ENCODE peak calls at places on chromosome 3, in six cellular contexts. B is GM12864; P is T-cell; N is GM23248; V is iPS DF 19.7; X is stimulated activated CD4-positive, alpha-beta T cell treated with anti-CD3 and anti-CD28 coated beads, Interleukin-12 subunit alpha, Interleukin-12 subunit beta, amount 100 ng/mL, for 4 hours. M is an unnamed sample.

GRCh38 chr3:192879346-192880031 is 38.2 kb downstream of the MB21D2 start:
- DNase-seq in B (no peak), P (no peak), N (peak; percentile 96), V (peak; percentile 86), X (no peak), M (peak; percentile 95)

GRCh38 chr3:128549283-128550112 is 56.5 kb upstream of the GATA2 start:
- DNase-seq in B (no peak), P (no peak), N (peak; percentile 86), V (no peak), X (no peak), M (no peak)

GRCh38 chr3:87307805-87308204 is 31.4 kb upstream of the POU1F1 start:
- DNase-seq in B (no peak), P (no peak), N (peak; percentile 8), V (no peak), X (no peak), M (no peak)

GRCh38 chr3:36401056-36401455 is 20.8 kb downstream of the STAC start:
- DNase-seq in B (no peak), P (no peak), N (no peak), V (no peak), X (no peak), M (no peak)

GRCh38 chr3:14218355-14218754 is 39.7 kb downstream of the LSM3 start:
- DNase-seq in B (no peak), P (no peak), N (no peak), V (no peak), X (no peak), M (no peak)

GRCh38 chr3:45055411-45056143 is 29.5 kb downstream of the CLEC3B start:
- DNase-seq in B (peak; percentile 8), P (no peak), N (peak; percentile 81), V (peak; percentile 63), X (no peak), M (peak; percentile 49)

GRCh38 chr3:181709537-181710279 is 2.0 kb upstream of the SOX2 start:
- DNase-seq in B (peak; percentile 21), P (peak; percentile 38), N (peak; percentile 69), V (no peak), X (peak; percentile 65), M (no peak)

GRCh38 chr3:19467761-19468160 is 319.5 kb downstream of the KCNH8 start:
- DNase-seq in B (no peak), P (no peak), N (no peak), V (no peak), X (no peak), M (no peak)

GRCh38 chr3:8784676-8785435 is 15.4 kb upstream of the OXTR start:
- DNase-seq in B (no peak), P (no peak), N (no peak), V (no peak), X (no peak), M (no peak)

GRCh38 chr3:66372681-66373350 is 128.0 kb downstream of the LRIG1 start:
- DNase-seq in B (no peak), P (peak; percentile 43), N (peak; percentile 7), V (peak; percentile 54), X (peak; percentile 12), M (peak; percentile 28)

GRCh38 chr3:189278211-189278610 is 106.4 kb downstream of the TPRG1 start:
- DNase-seq in B (no peak), P (no peak), N (no peak), V (no peak), X (no peak), M (no peak)

GRCh38 chr3:170420307-170420821 is 1.7 kb downstream of the CLDN11 start:
- DNase-seq in B (no peak), P (no peak), N (peak; percentile 69), V (no peak), X (no peak), M (no peak)

GRCh38 chr3:72290859-72291641 is 506.1 kb upstream of the PROK2 start:
- DNase-seq in B (no peak), P (no peak), N (no peak), V (no peak), X (no peak), M (no peak)

GRCh38 chr3:193677734-193678133 is 84.7 kb downstream of the OPA1 start:
- DNase-seq in B (no peak), P (no peak), N (no peak), V (no peak), X (no peak), M (no peak)

GRCh38 chr3:11642455-11643162 is 1.1 kb downstream of the VGLL4 start:
- DNase-seq in B (no peak), P (peak; percentile 68), N (peak; percentile 90), V (no peak), X (peak; percentile 44), M (no peak)

GRCh38 chr3:77466562-77466961 is 426.7 kb downstream of the ROBO2 start:
- DNase-seq in B (no peak), P (no peak), N (no peak), V (no peak), X (no peak), M (no peak)

GRCh38 chr3:10581716-10582115 is 76.3 kb upstream of the ATP2B2 start:
- DNase-seq in B (no peak), P (no peak), N (no peak), V (no peak), X (no peak), M (no peak)

GRCh38 chr3:42590989-42591756 is 513 bp downstream of the SS18L2 start:
- DNase-seq in B (no peak), P (no peak), N (peak; percentile 51), V (no peak), X (no peak), M (no peak)

GRCh38 chr3:156509209-156510174 is 45.4 kb downstream of the SSR3 start:
- DNase-seq in B (peak; percentile 35), P (no peak), N (peak; percentile 73), V (no peak), X (no peak), M (peak; percentile 38)

GRCh38 chr3:123650101-123650500 is 65.2 kb upstream of the HACD2 start:
- DNase-seq in B (no peak), P (no peak), N (no peak), V (no peak), X (no peak), M (no peak)

GRCh38 chr3:94607778-94608177 is 544.9 kb downstream of the NSUN3 start:
- DNase-seq in B (no peak), P (no peak), N (no peak), V (no peak), X (no peak), M (no peak)

GRCh38 chr3:174955513-174956001 is 96.4 kb downstream of the NAALADL2 start:
- DNase-seq in B (no peak), P (no peak), N (peak; percentile 64), V (no peak), X (no peak), M (no peak)

GRCh38 chr3:167991213-167991612 is 104.5 kb downstream of the GOLIM4 start:
- DNase-seq in B (no peak), P (no peak), N (no peak), V (no peak), X (no peak), M (no peak)

GRCh38 chr3:115550285-115550741 is 73.0 kb upstream of the GAP43 start:
- DNase-seq in B (no peak), P (no peak), N (peak; percentile 53), V (no peak), X (no peak), M (no peak)

GRCh38 chr3:45178131-45179023 is 32.2 kb upstream of the CDCP1 start:
- DNase-seq in B (no peak), P (no peak), N (no peak), V (no peak), X (no peak), M (no peak)

GRCh38 chr3:106813742-106814141 is 563.5 kb upstream of the CCDC54 start:
- DNase-seq in B (no peak), P (no peak), N (no peak), V (no peak), X (no peak), M (no peak)

GRCh38 chr3:58899159-58899952 is 150.5 kb downstream of the CFAP20DC start:
- DNase-seq in B (peak; percentile 50), P (peak; percentile 2), N (peak; percentile 12), V (no peak), X (peak; percentile 7), M (no peak)

GRCh38 chr3:157868168-157868567 is 238.1 kb downstream of the SHOX2 start:
- DNase-seq in B (no peak), P (no peak), N (peak; percentile 69), V (no peak), X (no peak), M (no peak)

GRCh38 chr3:160929595-160929994 is 173.6 kb downstream of the PPM1L start:
- DNase-seq in B (no peak), P (no peak), N (peak; percentile 9), V (no peak), X (no peak), M (no peak)

GRCh38 chr3:58120075-58120812 is 90.5 kb downstream of the DNASE1L3 start:
- DNase-seq in B (no peak), P (no peak), N (no peak), V (no peak), X (no peak), M (no peak)

GRCh38 chr3:189834462-189834861 is 203.3 kb downstream of the TP63 start:
- DNase-seq in B (no peak), P (no peak), N (no peak), V (no peak), X (no peak), M (no peak)

GRCh38 chr3:10762611-10763247 is 53.3 kb upstream of the SLC6A11 start:
- DNase-seq in B (no peak), P (no peak), N (no peak), V (no peak), X (no peak), M (no peak)

GRCh38 chr3:136883967-136884720 is 22.1 kb downstream of the NCK1 start:
- DNase-seq in B (no peak), P (no peak), N (no peak), V (no peak), X (no peak), M (no peak)

GRCh38 chr3:175075269-175075668 is 216.1 kb downstream of the NAALADL2 start:
- DNase-seq in B (no peak), P (no peak), N (peak; percentile 62), V (no peak), X (no peak), M (no peak)

GRCh38 chr3:50193286-50193685 is 1.9 kb downstream of the GNAT1 start:
- DNase-seq in B (no peak), P (no peak), N (peak; percentile 28), V (no peak), X (no peak), M (no peak)

GRCh38 chr3:42288385-42288784 is 22.4 kb upstream of the CCK start:
- DNase-seq in B (no peak), P (no peak), N (no peak), V (no peak), X (no peak), M (no peak)